ENCODE peak calls at places on chromosome 19, in ten cellular contexts. M is suprapubic skin, C is GM12891, R is upper lobe of left lung, D is HCT116, U is breast epithelium, O is K562, P is endothelial cell of umbilical vein, N is stomach, V is transverse colon. A is an unnamed sample.

GRCh38 chr19:28130066-28130511 is 1082.9 kb downstream of the UQCRFS1 start:
- DNase-seq in M (no peak), C (no peak), R (no peak), D (no peak), U (no peak), O (no peak), P (no peak), N (no peak), V (no peak), A (no peak)

GRCh38 chr19:34317311-34317927 is 47.6 kb upstream of the GPI start:
- DNase-seq in M (no peak), C (no peak), R (no peak), D (no peak), U (no peak), O (peak; percentile 32), P (peak; percentile 46), N (no peak), V (peak; percentile 28), A (no peak)

GRCh38 chr19:34618410-34618809 is 58.5 kb downstream of the SCGB2B2 start:
- DNase-seq in M (no peak), C (no peak), R (no peak), D (no peak), U (no peak), O (no peak), P (no peak), N (no peak), V (no peak), A (no peak)

GRCh38 chr19:30512748-30513389 is 140.7 kb downstream of the ZNF536 start:
- DNase-seq in M (no peak), C (no peak), R (no peak), D (no peak), U (no peak), O (no peak), P (no peak), N (no peak), V (no peak), A (no peak)

GRCh38 chr19:19259741-19260140 is 13.4 kb downstream of the TM6SF2 start:
- DNase-seq in M (no peak), C (peak; percentile 48), R (no peak), D (peak; percentile 46), U (no peak), O (peak; percentile 72), P (peak; percentile 18), N (no peak), V (no peak), A (no peak)

GRCh38 chr19:15280048-15280725 is 47.9 kb upstream of the EPHX3 start:
- DNase-seq in M (no peak), C (no peak), R (no peak), D (no peak), U (no peak), O (no peak), P (no peak), N (no peak), V (no peak), A (no peak)

GRCh38 chr19:16851031-16851712 is 22.0 kb downstream of the SIN3B start:
- DNase-seq in M (no peak), C (no peak), R (peak; percentile 78), D (no peak), U (no peak), O (no peak), P (no peak), N (no peak), V (no peak), A (no peak)

GRCh38 chr19:5339950-5340636 is 519 bp downstream of the PTPRS start:
- DNase-seq in M (no peak), C (no peak), R (peak; percentile 85), D (no peak), U (no peak), O (peak; percentile 80), P (peak; percentile 17), N (no peak), V (no peak), A (no peak)

GRCh38 chr19:7832009-7832408 is 2.0 kb downstream of the EVI5L start:
- DNase-seq in M (no peak), C (no peak), R (peak; percentile 56), D (no peak), U (no peak), O (no peak), P (no peak), N (no peak), V (no peak), A (no peak)

GRCh38 chr19:11069451-11070009 is 19.7 kb upstream of the LDLR start:
- DNase-seq in M (no peak), C (no peak), R (no peak), D (no peak), U (no peak), O (no peak), P (no peak), N (no peak), V (no peak), A (no peak)

GRCh38 chr19:53853707-53854106 is 14.0 kb upstream of the MYADM start:
- DNase-seq in M (no peak), C (no peak), R (no peak), D (no peak), U (no peak), O (no peak), P (no peak), N (no peak), V (no peak), A (no peak)

GRCh38 chr19:43743059-43743458 is 11.7 kb downstream of the SMG9 start:
- DNase-seq in M (no peak), C (no peak), R (no peak), D (no peak), U (no peak), O (no peak), P (no peak), N (no peak), V (no peak), A (no peak)

GRCh38 chr19:6023085-6023682 is 45.2 kb upstream of the RANBP3 start:
- DNase-seq in M (no peak), C (no peak), R (no peak), D (no peak), U (no peak), O (no peak), P (peak; percentile 62), N (no peak), V (no peak), A (no peak)

GRCh38 chr19:47094557-47095517 is 18.7 kb downstream of the ZC3H4 start:
- DNase-seq in M (no peak), C (no peak), R (peak; percentile 84), D (no peak), U (no peak), O (no peak), P (no peak), N (peak; percentile 48), V (peak; percentile 66), A (no peak)

GRCh38 chr19:16062789-16063188 is 13.5 kb upstream of the TPM4 start:
- DNase-seq in M (no peak), C (no peak), R (no peak), D (no peak), U (no peak), O (peak; percentile 72), P (peak; percentile 45), N (peak; percentile 70), V (peak; percentile 78), A (no peak)

GRCh38 chr19:14059093-14059480 is 2.8 kb downstream of the PALM3 start:
- DNase-seq in M (no peak), C (peak; percentile 57), R (no peak), D (no peak), U (no peak), O (peak; percentile 60), P (no peak), N (peak; percentile 34), V (peak; percentile 28), A (no peak)

GRCh38 chr19:7901337-7901736 is 2.3 kb upstream of the MAP2K7 start:
- DNase-seq in M (no peak), C (no peak), R (no peak), D (no peak), U (no peak), O (no peak), P (no peak), N (no peak), V (no peak), A (no peak)

DNA sequence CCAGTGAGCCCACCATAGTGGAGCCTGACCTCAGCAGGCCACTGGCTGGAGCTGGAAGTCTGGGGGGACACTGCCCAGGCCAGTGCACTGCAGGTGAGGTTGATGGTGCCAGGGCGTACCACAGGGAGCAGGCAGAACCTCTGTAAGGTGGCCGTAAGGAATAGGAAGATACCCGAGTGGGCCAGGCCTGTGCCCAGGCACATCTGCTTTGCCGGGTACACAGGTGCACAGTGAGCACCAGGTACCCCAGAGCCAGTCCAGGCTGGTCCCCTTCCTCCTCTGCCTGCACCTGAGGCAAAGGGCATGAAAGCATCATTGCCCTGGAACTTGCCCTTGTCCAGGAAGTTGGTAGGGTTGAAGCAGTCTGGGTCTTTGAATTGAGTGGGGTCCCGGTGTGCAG is 9.5 kb downstream of the EGLN2 start:
- DNase-seq in M (no peak), C (no peak), R (no peak), D (no peak), U (no peak), O (no peak), P (no peak), N (no peak), V (no peak), A (no peak)
- TF ChIP-seq POLR2AphosphoS5 in M (no peak), C (peak; percentile 63), R (no peak), D (no peak), U (no peak), O (no peak), P (no peak), N (no peak), V (no peak), A (no peak)

GRCh38 chr19:38766276-38767047 is 6.9 kb downstream of the LGALS7 start:
- DNase-seq in M (no peak), C (no peak), R (no peak), D (no peak), U (no peak), O (no peak), P (no peak), N (no peak), V (no peak), A (no peak)
- TF ChIP-seq POLR2A in M (no peak), C (no peak), R (no peak), D (no peak), U (no peak), O (no peak), P (no peak), N (no peak), V (no peak), A (no peak)

GRCh38 chr19:2982983-2983350 is 5.6 kb downstream of the TLE6 start:
- DNase-seq in M (peak; percentile 94), C (no peak), R (peak; percentile 79), D (no peak), U (peak; percentile 94), O (no peak), P (peak; percentile 93), N (peak; percentile 90), V (peak; percentile 78), A (peak; percentile 92)
- TF ChIP-seq POLR2AphosphoS5 in M (no peak), C (no peak), R (peak; percentile 59), D (no peak), U (peak; percentile 64), O (no peak), P (peak; percentile 20), N (peak; percentile 73), V (peak; percentile 44), A (peak; percentile 89)

DNA sequence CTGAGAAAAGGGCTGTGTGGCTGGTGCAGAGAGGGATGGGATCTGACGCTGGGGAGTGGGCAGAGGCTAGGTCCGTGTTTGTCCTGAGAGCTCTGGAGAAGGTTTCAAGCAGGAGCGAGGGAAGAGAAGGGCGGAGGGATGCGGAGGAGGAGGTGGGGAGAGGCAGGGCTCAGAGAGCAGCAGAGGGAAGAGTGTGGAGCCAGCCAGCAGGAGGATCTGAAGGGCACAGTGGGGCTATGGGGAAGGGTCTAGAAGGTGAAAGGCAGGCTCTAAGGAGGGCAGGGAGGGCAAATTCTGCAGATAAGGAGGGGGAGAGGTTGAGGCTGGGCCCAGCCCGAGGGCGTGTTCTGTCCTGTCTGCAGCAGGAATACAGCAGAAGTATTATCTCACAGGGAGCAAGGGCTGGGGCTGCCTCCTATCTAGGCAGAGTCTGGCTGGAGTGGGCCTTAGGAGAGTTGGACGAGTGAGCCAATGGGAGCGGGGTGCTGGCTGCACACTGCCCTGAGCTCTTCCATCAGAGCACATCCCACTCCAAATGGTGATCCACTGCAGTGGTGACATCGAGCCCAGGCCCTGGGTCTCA is 6.1 kb downstream of the AP2A1 start:
- DNase-seq in M (no peak), C (no peak), R (no peak), D (no peak), U (no peak), O (no peak), P (no peak), N (no peak), V (no peak), A (no peak)
- TF ChIP-seq POLR2A in M (no peak), C (no peak), R (no peak), D (no peak), U (no peak), O (no peak), P (no peak), N (no peak), V (no peak), A (no peak)

A was measured in prostate gland.